ENCODE peak calls at places on chromosomes 12 and 14, in ten cellular contexts. M is BE2C, S is astrocyte, I is RWPE2, L is NCI-H510A treated with DMSO at 0.1 percent for 48 hours, R is ELR, B is iPS DF 6.9, J is left ventricle myocardium inferior, A is GM23248, F is substantia nigra. W is an unnamed sample.

GRCh38 chr14:101912841-101913240 is 51.5 kb upstream of the DYNC1H1 start:
- DNase-seq in M (no peak), S (no peak), I (no peak), L (no peak), R (no peak), B (no peak), J (no peak), A (no peak), F (no peak), W (peak)

GRCh38 chr12:53093777-53094393 is 3.6 kb upstream of the IGFBP6 start:
- DNase-seq in M (no peak), S (no peak), I (no peak), L (no peak), R (no peak), B (no peak), J (no peak), A (no peak), F (no peak), W (peak)

GRCh38 chr12:115763982-115764621 is 513.4 kb downstream of the MED13L start:
- DNase-seq in M (peak), S (no peak), I (peak), L (peak), R (no peak), B (no peak), J (no peak), A (no peak), F (no peak), W (no peak)

GRCh38 chr14:100333867-100334266 is 10.7 kb downstream of the SLC25A47 start:
- DNase-seq in M (no peak), S (no peak), I (peak), L (no peak), R (no peak), B (no peak), J (no peak), A (no peak), F (no peak), W (no peak)

GRCh38 chr12:123931686-123932321 is 40.8 kb downstream of the CCDC92 start:
- DNase-seq in M (no peak), S (no peak), I (no peak), L (no peak), R (no peak), B (no peak), J (no peak), A (no peak), F (no peak), W (no peak)

GRCh38 chr12:132711169-132711843 is 664 bp downstream of the PGAM5 start:
- DNase-seq in M (no peak), S (no peak), I (no peak), L (no peak), R (peak), B (no peak), J (no peak), A (peak), F (no peak), W (no peak)

GRCh38 chr12:55908726-55909512 is 18.8 kb downstream of the PYM1 start:
- DNase-seq in M (no peak), S (peak), I (no peak), L (no peak), R (no peak), B (no peak), J (no peak), A (peak), F (no peak), W (no peak)

GRCh38 chr14:51079085-51079484 is 15.8 kb downstream of the TRIM9 start:
- DNase-seq in M (no peak), S (no peak), I (no peak), L (no peak), R (no peak), B (no peak), J (no peak), A (peak), F (no peak), W (no peak)

GRCh38 chr14:24574206-24574774 is 1.8 kb downstream of the CTSG start:
- DNase-seq in M (no peak), S (no peak), I (no peak), L (no peak), R (no peak), B (no peak), J (no peak), A (no peak), F (no peak), W (no peak)

GRCh38 chr12:6507102-6507998 is 13.4 kb downstream of the NCAPD2 start:
- DNase-seq in M (no peak), S (peak), I (no peak), L (no peak), R (no peak), B (no peak), J (no peak), A (no peak), F (no peak), W (peak)

GRCh38 chr14:35155962-35156361 is 33.6 kb downstream of the PRORP start:
- DNase-seq in M (no peak), S (peak), I (no peak), L (no peak), R (peak), B (no peak), J (no peak), A (peak), F (no peak), W (no peak)

GRCh38 chr14:60651936-60652673 is 2.8 kb upstream of the SIX1 start:
- DNase-seq in M (no peak), S (no peak), I (no peak), L (no peak), R (no peak), B (no peak), J (no peak), A (peak), F (no peak), W (no peak)

GRCh38 chr12:113242018-113242418 is 20.8 kb downstream of the TPCN1 start:
- DNase-seq in M (no peak), S (peak), I (peak), L (peak), R (no peak), B (no peak), J (no peak), A (peak), F (peak), W (no peak)

GRCh38 chr12:118986043-118986442 is 4.7 kb downstream of the SRRM4 start:
- DNase-seq in M (no peak), S (no peak), I (no peak), L (peak), R (no peak), B (no peak), J (no peak), A (no peak), F (no peak), W (no peak)

GRCh38 chr12:98513379-98514318 is 1.7 kb upstream of the TMPO start:
- DNase-seq in M (no peak), S (no peak), I (no peak), L (no peak), R (no peak), B (no peak), J (no peak), A (no peak), F (no peak), W (no peak)

GRCh38 chr12:119911147-119911546 is 34.0 kb upstream of the CIT start:
- DNase-seq in M (no peak), S (peak), I (no peak), L (no peak), R (peak), B (no peak), J (no peak), A (peak), F (no peak), W (no peak)

W was measured in mesenteric fat pad.